ENCODE peak calls at places on chromosomes 7 and 10, in eight cellular contexts. B is thyroid gland, A is RWPE2, C is dorsolateral prefrontal cortex, J is RWPE1, R is ovary, G is A549, K is GM23338. P is an unnamed sample.

GRCh38 chr10:7738536-7739407 is 35.7 kb downstream of the ITIH2 start:
- DNase-seq in J (no peak), R (no peak), B (no peak), G (no peak), C (no peak), K (no peak), A (no peak), P (no peak)

GRCh38 chr7:156496491-156497264 is 143.9 kb upstream of the RNF32 start:
- DNase-seq in K (no peak), G (no peak), C (no peak), J (no peak), A (no peak), R (no peak), B (no peak), P (no peak)

GRCh38 chr7:84022686-84023308 is 171.8 kb downstream of the SEMA3A start:
- DNase-seq in K (no peak), G (peak), J (no peak), C (no peak), R (no peak), B (no peak), A (no peak), P (no peak)

GRCh38 chr7:1512781-1513656 is 8.8 kb upstream of the INTS1 start:
- DNase-seq in G (peak), C (no peak), K (no peak), R (no peak), B (peak), A (peak), J (peak), P (peak)

GRCh38 chr7:148824864-148825263 is 59.2 kb downstream of the EZH2 start:
- DNase-seq in K (no peak), R (no peak), A (no peak), C (no peak), B (no peak), J (no peak), G (no peak), P (no peak)

GRCh38 chr7:21640150-21640549 is 97.3 kb downstream of the DNAH11 start:
- DNase-seq in R (no peak), B (no peak), K (no peak), J (no peak), G (no peak), A (no peak), C (no peak), P (no peak)

GRCh38 chr10:132489053-132489703 is 48.4 kb upstream of the INPP5A start:
- DNase-seq in A (peak), B (no peak), J (no peak), G (no peak), K (no peak), C (no peak), R (peak), P (no peak)

GRCh38 chr10:133335238-133336122 is 1.2 kb downstream of the CALY start:
- DNase-seq in B (peak), G (peak), A (no peak), K (peak), J (peak), C (peak), R (peak), P (peak)

GRCh38 chr10:5811387-5811821 is 1.8 kb downstream of the GDI2 start:
- DNase-seq in C (no peak), A (no peak), G (no peak), R (no peak), K (peak), J (peak), B (peak), P (no peak)

GRCh38 chr10:124987788-124988187 is 45.9 kb downstream of the ZRANB1 start:
- DNase-seq in R (no peak), B (no peak), A (no peak), J (no peak), C (no peak), K (no peak), G (no peak), P (no peak)
- H3K27ac ChIP-seq in R (no peak), B (no peak), A (peak), J (no peak), C (no peak), K (peak), G (no peak), P (no peak)

DNA sequence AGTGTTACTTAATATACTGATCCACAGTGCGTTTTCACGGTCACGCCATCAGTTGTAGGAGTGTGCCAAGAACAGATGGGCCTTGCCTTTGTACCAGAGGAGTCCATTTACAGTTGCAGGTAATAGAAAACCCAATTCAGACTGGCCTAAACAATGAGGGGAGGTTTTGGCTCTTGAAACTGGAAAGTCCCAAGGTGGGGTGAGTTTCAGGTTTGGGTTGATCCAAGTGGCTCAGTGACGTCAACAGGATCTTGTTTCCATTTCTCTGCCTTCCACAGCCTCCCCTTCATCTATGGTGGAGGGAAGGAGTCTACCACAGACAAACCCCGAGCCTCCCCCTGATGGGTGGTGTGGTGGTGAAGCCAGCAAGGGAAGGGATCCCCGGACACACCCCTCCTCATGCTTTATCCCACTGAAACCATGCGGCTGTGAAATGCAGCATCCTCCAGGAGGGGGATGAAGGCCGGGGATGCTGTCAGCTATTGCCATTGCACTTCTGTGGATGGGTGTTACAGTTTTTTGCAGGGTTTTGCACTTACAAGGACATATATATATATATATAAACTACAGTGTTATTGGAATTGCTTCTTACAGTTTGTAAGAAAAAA is 14.8 kb upstream of the SH2D4B start:
- DNase-seq in B (no peak), G (no peak), K (no peak), C (no peak), J (no peak), R (no peak), A (no peak), P (no peak)
- H3K27ac ChIP-seq in B (no peak), G (no peak), K (no peak), C (no peak), J (no peak), R (no peak), A (peak), P (no peak)

DNA sequence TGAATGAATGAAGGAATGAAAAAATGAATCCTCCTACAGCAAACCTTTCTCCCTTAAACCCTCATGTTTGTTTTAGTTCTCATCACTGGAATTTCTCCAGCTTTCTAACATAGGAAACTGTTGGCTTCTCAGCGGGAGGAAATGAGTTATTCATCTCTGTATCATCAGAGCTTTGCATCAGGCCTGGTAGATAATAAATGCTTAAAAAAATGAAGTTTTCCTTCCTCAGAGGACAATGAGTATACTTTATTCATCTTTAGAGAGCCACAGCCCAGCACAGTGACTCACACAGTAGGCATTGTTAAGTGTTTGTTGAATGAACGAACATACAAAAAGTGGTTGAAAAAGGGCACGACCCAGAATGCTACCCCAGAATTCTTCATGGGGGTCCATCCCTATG is 62.6 kb downstream of the COL13A1 start:
- DNase-seq in K (no peak), A (no peak), C (no peak), R (no peak), B (no peak), J (peak), G (no peak), P (no peak)
- H3K27ac ChIP-seq in K (no peak), A (peak), C (no peak), R (no peak), B (no peak), J (peak), G (peak), P (no peak)

GRCh38 chr10:68606918-68607317 is 46.8 kb downstream of the TET1 start:
- DNase-seq in B (no peak), A (no peak), G (no peak), K (no peak), J (no peak), R (no peak), C (no peak), P (no peak)

DNA sequence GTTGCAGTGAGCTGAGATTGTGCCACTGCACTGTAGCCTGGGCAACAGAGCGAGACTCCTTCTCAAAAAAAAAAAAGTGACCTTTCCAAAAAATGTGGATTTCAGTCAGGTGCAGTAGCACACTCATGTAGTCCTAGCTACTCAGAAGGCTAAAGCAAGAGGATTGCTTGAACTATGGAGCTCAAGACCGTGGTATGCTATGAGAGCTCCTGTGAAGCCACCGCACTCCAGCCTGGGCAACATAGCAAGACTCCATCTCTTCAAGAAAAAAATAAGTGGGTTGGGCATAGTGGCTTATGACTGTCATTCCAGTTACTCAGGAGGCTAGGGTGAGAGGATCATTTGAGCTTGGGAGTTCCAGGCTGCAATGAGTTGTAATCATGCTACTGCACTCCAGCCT is 51.1 kb downstream of the TET1 start:
- DNase-seq in G (no peak), C (no peak), J (no peak), R (no peak), A (no peak), K (no peak), B (no peak), P (no peak)
- H3K27ac ChIP-seq in G (no peak), C (no peak), J (no peak), R (no peak), A (no peak), K (peak), B (no peak), P (no peak)

GRCh38 chr10:124068929-124069328 is 24.5 kb downstream of the CHST15 start:
- DNase-seq in C (no peak), G (no peak), R (no peak), A (no peak), J (peak), K (no peak), B (no peak), P (no peak)

GRCh38 chr10:124072106-124072505 is 21.3 kb downstream of the CHST15 start:
- DNase-seq in A (no peak), G (no peak), K (no peak), B (no peak), R (no peak), J (no peak), C (no peak), P (no peak)

GRCh38 chr10:124071141-124071540 is 22.3 kb downstream of the CHST15 start:
- DNase-seq in A (no peak), G (no peak), R (no peak), B (no peak), K (no peak), C (no peak), J (no peak), P (no peak)

GRCh38 chr10:124069341-124069740 is 24.1 kb downstream of the CHST15 start:
- DNase-seq in K (no peak), A (no peak), C (no peak), J (peak), B (no peak), R (no peak), G (no peak), P (no peak)

GRCh38 chr10:124070666-124071065 is 22.7 kb downstream of the CHST15 start:
- DNase-seq in A (no peak), B (no peak), R (no peak), J (no peak), K (no peak), G (no peak), C (no peak), P (no peak)
- H3K27ac ChIP-seq in A (no peak), B (no peak), R (no peak), J (peak), K (no peak), G (no peak), C (no peak), P (no peak)

DNA sequence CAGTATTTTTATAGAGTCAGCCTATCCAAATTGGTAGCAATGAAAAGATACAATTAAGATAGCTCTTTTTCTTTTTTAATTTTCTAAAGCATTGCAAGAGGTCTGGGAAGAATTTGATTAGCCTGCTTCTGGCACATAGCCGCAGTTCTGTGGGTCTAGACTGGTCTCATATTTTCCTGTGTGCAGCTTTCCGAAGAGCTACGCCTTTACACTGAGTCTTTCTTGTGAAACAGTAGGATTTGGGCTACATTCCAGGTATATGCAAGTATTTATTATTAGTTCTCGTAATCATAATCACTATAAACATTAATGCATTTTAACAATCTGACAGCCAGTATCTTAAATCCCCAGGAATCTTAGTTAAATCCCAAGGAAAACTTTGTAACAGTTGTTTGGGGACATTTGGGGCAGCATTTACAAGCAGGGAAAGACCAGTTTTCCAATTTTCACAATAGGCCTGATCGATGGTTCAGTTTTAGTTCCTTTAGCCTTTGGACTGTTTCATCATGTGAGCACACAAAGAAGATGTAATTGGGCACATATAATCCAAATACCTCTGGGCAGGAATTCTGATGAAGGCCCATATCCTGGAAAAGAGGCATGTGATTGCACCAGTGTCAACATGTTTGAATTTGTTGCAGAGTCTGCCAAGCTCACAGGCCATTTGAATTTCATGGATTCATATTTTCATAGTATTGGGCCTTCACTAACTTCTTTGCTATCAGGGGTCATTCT is 287.2 kb downstream of the INHBA start:
- DNase-seq in A (no peak), B (no peak), R (no peak), C (no peak), K (no peak), G (no peak), J (no peak), P (no peak)
- H3K27ac ChIP-seq in A (peak), B (no peak), R (no peak), C (no peak), K (no peak), G (no peak), J (no peak), P (no peak)

DNA sequence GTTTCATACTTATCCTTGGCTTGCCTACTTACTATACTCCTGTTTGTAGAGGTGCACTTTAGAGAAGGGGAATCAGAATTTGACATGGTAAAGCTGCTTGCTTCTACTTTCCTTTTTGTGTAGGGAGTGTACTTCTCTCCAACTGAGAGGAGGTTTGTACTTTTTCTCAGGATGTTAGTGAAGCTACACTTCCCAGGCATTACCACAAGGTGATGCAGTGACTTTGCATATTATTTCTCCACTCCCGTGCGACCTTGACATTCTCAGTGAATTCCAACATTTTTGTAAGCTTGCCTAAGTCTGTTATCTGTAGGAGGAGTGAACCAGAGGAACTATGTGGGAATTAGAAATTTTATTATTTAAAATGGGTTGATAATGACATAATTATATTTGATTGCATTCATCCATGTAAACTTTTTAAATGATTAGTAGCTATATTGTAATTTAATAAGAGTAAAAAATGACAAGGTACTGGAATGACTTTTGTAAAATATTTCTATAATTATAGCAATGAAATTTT is 5.2 kb downstream of the TAX1BP1 start:
- DNase-seq in B (peak), G (peak), J (peak), C (no peak), A (no peak), K (peak), R (peak), P (no peak)
- H3K27ac ChIP-seq in B (peak), G (peak), J (no peak), C (no peak), A (peak), K (peak), R (peak), P (no peak)

GRCh38 chr10:24416248-24416647 is 207.3 kb downstream of the KIAA1217 start:
- DNase-seq in C (no peak), R (peak), K (no peak), J (no peak), B (peak), G (no peak), A (no peak), P (no peak)
- H3K27ac ChIP-seq in C (peak), R (peak), K (no peak), J (no peak), B (peak), G (no peak), A (no peak), P (no peak)

DNA sequence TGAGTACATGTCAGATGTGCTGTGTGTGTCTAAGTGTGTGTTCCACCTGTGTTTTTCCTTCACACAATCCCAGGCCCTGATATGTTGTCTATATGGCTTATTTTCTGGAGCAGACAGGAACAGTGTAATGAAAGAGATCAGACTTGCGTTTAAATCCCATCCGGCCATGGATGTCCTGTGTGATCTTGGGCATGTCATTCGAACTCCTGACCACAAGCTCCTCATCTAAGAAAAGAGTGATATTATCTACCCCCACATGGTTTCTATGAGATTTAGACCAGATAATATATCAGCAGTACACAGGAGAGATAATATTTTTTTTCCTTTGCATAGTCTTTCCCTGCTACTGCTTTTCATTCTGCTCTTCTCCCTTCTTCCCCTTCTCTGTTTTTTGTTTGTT is 37.3 kb downstream of the APBB1IP start:
- DNase-seq in J (no peak), B (no peak), C (no peak), G (no peak), A (no peak), R (no peak), K (no peak), P (no peak)
- H3K27ac ChIP-seq in J (no peak), B (no peak), C (no peak), G (no peak), A (no peak), R (no peak), K (no peak), P (no peak)

P was measured in caudate nucleus.